ENCODE peak calls at places on chromosomes 16 and 17, in eight cellular contexts. E is T-cell; A is stimulated activated CD8-positive, alpha-beta memory T cell treated with anti-CD3 and anti-CD28 coated beads, Interleukin-2, amount 100 ng/mL, for 48 hours; V is KG1; L is endothelial cell of umbilical vein; Y is mesendoderm; Q is brain microvascular endothelial cell; W is astrocyte of the spinal cord. F is an unnamed sample.

GRCh38 chr16:82108101-82108500 is 61.9 kb downstream of the MPHOSPH6 start:
- DNase-seq in A (no peak), L (no peak), E (no peak), W (no peak), V (no peak), Y (no peak), Q (no peak), F (no peak)

GRCh38 chr17:16068323-16068722 is 68.7 kb downstream of the TTC19 start:
- DNase-seq in W (no peak), L (no peak), Q (no peak), V (no peak), A (no peak), E (no peak), Y (no peak), F (no peak)

GRCh38 chr16:85124636-85125346 is 12.5 kb upstream of the CIBAR2 start:
- DNase-seq in Q (no peak), A (no peak), Y (no peak), W (peak), E (no peak), L (no peak), V (no peak), F (no peak)

GRCh38 chr17:81731271-81731670 is 19.2 kb downstream of the SLC25A10 start:
- DNase-seq in V (no peak), L (no peak), E (no peak), Y (no peak), A (no peak), W (peak), Q (peak), F (no peak)

GRCh38 chr17:43660816-43661493 is 767 bp downstream of the MEOX1 start:
- DNase-seq in Q (no peak), A (no peak), W (no peak), V (no peak), E (peak), L (no peak), Y (no peak), F (no peak)

GRCh38 chr17:41734139-41734948 is at the start of gene HAP1:
- DNase-seq in Y (peak), A (no peak), L (peak), E (peak), W (no peak), V (no peak), Q (peak), F (no peak)

GRCh38 chr17:35765086-35765710 is 4.5 kb downstream of the C17orf50 start:
- DNase-seq in E (no peak), Q (no peak), A (no peak), Y (peak), V (no peak), W (no peak), L (no peak), F (no peak)

GRCh38 chr17:6506679-6507231 is 49.6 kb downstream of the PITPNM3 start:
- DNase-seq in E (no peak), W (no peak), V (no peak), A (no peak), L (peak), Y (no peak), Q (no peak), F (no peak)

GRCh38 chr17:46035112-46035818 is 36.2 kb downstream of the STH start:
- DNase-seq in V (no peak), A (no peak), E (no peak), L (no peak), Q (no peak), W (peak), Y (peak), F (no peak)

GRCh38 chr16:7596285-7596684 is 263.6 kb downstream of the RBFOX1 start:
- DNase-seq in V (no peak), L (no peak), W (no peak), E (no peak), Y (no peak), Q (no peak), A (no peak), F (no peak)

GRCh38 chr17:10802487-10803284 is 1.2 kb downstream of the TMEM238L start:
- DNase-seq in V (no peak), Y (no peak), Q (no peak), E (no peak), L (no peak), A (no peak), W (no peak), F (no peak)

GRCh38 chr16:72188512-72188911 is 16.6 kb upstream of the PMFBP1 start:
- DNase-seq in A (no peak), Q (no peak), W (no peak), V (no peak), E (no peak), Y (no peak), L (no peak), F (no peak)

GRCh38 chr17:58191259-58191896 is 1.1 kb upstream of the EPX start:
- DNase-seq in L (no peak), Q (no peak), A (no peak), Y (peak), V (no peak), E (no peak), W (no peak), F (no peak)

GRCh38 chr17:64411999-64412771 is 21.5 kb upstream of the PECAM1 start:
- DNase-seq in A (no peak), E (no peak), Y (peak), Q (peak), L (peak), W (peak), V (peak), F (no peak)

GRCh38 chr17:8073627-8074485 is 13.7 kb downstream of the ALOX12B start:
- DNase-seq in L (peak), V (peak), E (peak), Q (peak), Y (peak), W (peak), A (peak), F (no peak)

GRCh38 chr17:50269477-50270429 is 4.5 kb upstream of the TMEM92 start:
- DNase-seq in L (peak), A (peak), W (peak), V (no peak), Q (peak), Y (peak), E (peak), F (peak)

GRCh38 chr16:23504453-23505179 is 5.7 kb downstream of the GGA2 start:
- DNase-seq in Y (peak), V (no peak), A (peak), W (peak), L (peak), E (peak), Q (peak), F (no peak)

GRCh38 chr16:13923703-13924298 is 3.8 kb downstream of the ERCC4 start:
- DNase-seq in L (peak), Y (peak), A (no peak), Q (no peak), V (peak), E (no peak), W (peak), F (no peak)

GRCh38 chr17:9350083-9350482 is 225.5 kb downstream of the STX8 start:
- DNase-seq in L (no peak), A (no peak), Q (peak), V (no peak), E (no peak), Y (no peak), W (peak), F (no peak)

GRCh38 chr17:2183346-2183745 is 120.2 kb downstream of the SMG6 start:
- DNase-seq in L (no peak), Q (no peak), V (no peak), Y (no peak), A (no peak), E (no peak), W (no peak), F (no peak)

GRCh38 chr17:64442550-64442971 is 6.4 kb upstream of the MILR1 start:
- DNase-seq in W (no peak), Y (no peak), A (no peak), V (peak), Q (no peak), L (no peak), E (no peak), F (no peak)

GRCh38 chr17:75046583-75047289 is at the start of the genes ATP5PD and KCTD2:
- DNase-seq in A (peak), Q (peak), E (peak), W (peak), V (peak), L (peak), Y (peak), F (peak)

GRCh38 chr17:69870091-69870530 is 204.9 kb upstream of the KCNJ16 start:
- DNase-seq in A (no peak), E (no peak), Q (peak), W (peak), V (no peak), Y (peak), L (peak), F (no peak)

GRCh38 chr17:29027521-29027920 is 15.4 kb upstream of the PIPOX start:
- DNase-seq in A (no peak), W (no peak), Q (no peak), E (no peak), Y (no peak), V (no peak), L (no peak), F (no peak)

GRCh38 chr17:2090804-2091534 is 36.1 kb downstream of the HIC1 start:
- DNase-seq in V (no peak), Q (peak), L (peak), Y (peak), A (no peak), W (peak), E (no peak), F (no peak)

GRCh38 chr17:47894498-47895253 is 1.4 kb upstream of the SP2 start:
- DNase-seq in Q (no peak), A (no peak), Y (peak), W (no peak), V (no peak), L (no peak), E (no peak), F (no peak)

GRCh38 chr17:28763804-28764266 is 20.0 kb downstream of the TRAF4 start:
- DNase-seq in V (peak), Y (peak), Q (peak), A (peak), L (peak), E (peak), W (peak), F (no peak)

GRCh38 chr17:9473716-9474115 is 101.9 kb downstream of the STX8 start:
- DNase-seq in E (no peak), W (peak), Q (peak), V (no peak), Y (no peak), A (no peak), L (no peak), F (no peak)

GRCh38 chr16:87831421-87832136 is 37.7 kb downstream of the SLC7A5 start:
- DNase-seq in E (no peak), Q (no peak), V (no peak), Y (no peak), L (no peak), A (no peak), W (no peak), F (no peak)

GRCh38 chr17:17300624-17301568 is 2.3 kb upstream of the NT5M start:
- DNase-seq in V (no peak), Y (peak), E (peak), W (peak), L (peak), A (peak), Q (peak), F (peak)

GRCh38 chr16:63947022-63947421 is 1174.8 kb downstream of the CDH11 start:
- DNase-seq in Q (no peak), E (no peak), V (no peak), L (no peak), Y (no peak), W (no peak), A (no peak), F (no peak)

GRCh38 chr17:28018439-28019070 is 23.9 kb upstream of the NLK start:
- DNase-seq in V (no peak), Q (no peak), E (no peak), L (no peak), A (no peak), Y (no peak), W (no peak), F (no peak)

GRCh38 chr17:58189436-58190146 is 2.9 kb upstream of the EPX start:
- DNase-seq in Q (peak), A (no peak), W (peak), Y (no peak), V (no peak), L (peak), E (no peak), F (no peak)

GRCh38 chr17:45430738-45431530 is 1.7 kb downstream of the ARHGAP27 start:
- DNase-seq in V (no peak), W (no peak), Q (no peak), Y (peak), L (no peak), A (no peak), E (no peak), F (no peak)

GRCh38 chr17:43845772-43846171 is 1.2 kb upstream of the CD300LG start:
- DNase-seq in E (no peak), L (no peak), W (no peak), Y (no peak), Q (no peak), V (no peak), A (no peak), F (no peak)

GRCh38 chr17:49069585-49070273 is 62.8 kb upstream of the B4GALNT2 start:
- DNase-seq in V (no peak), Y (no peak), Q (peak), E (no peak), L (peak), W (peak), A (no peak), F (no peak)

GRCh38 chr17:32157225-32157624 is 14.9 kb downstream of the RHOT1 start:
- DNase-seq in L (no peak), A (no peak), W (peak), V (no peak), Y (no peak), E (no peak), Q (peak), F (no peak)

GRCh38 chr16:80337786-80338185 is 203.0 kb upstream of the DYNLRB2 start:
- DNase-seq in L (no peak), Y (no peak), A (no peak), Q (no peak), W (no peak), E (no peak), V (no peak), F (no peak)

GRCh38 chr17:75472119-75472518 is 15.7 kb downstream of the TMEM94 start:
- DNase-seq in V (no peak), Y (no peak), Q (no peak), E (no peak), W (no peak), A (no peak), L (no peak), F (no peak)

F was measured in CMK.